ENCODE peak calls at places on chromosomes 11 and 22, in ten cellular contexts. L is CD4-positive, CD25-positive, alpha-beta regulatory T cell; V is gastrocnemius medialis; Y is dorsolateral prefrontal cortex; U is mesenchymal stem cell; O is colonic mucosa; B is PC-9; W is CD8-positive, alpha-beta memory T cell; D is fibroblast of lung; F is caudate nucleus. N is an unnamed sample.

GRCh38 chr22:22316589-22316988 is 72.0 kb downstream of the VPREB1 start:
- DNase-seq in L (no peak), U (no peak), W (no peak), Y (no peak), B (no peak), V (no peak), F (no peak), D (no peak), O (no peak), N (no peak)

GRCh38 chr11:82776377-82776776 is 42.7 kb upstream of the FAM181B start:
- DNase-seq in U (peak), O (no peak), B (peak), D (no peak), L (no peak), F (no peak), W (no peak), Y (no peak), V (no peak), N (no peak)

GRCh38 chr11:16604784-16605439 is 133.5 kb upstream of the C11orf58 start:
- DNase-seq in U (peak), D (peak), Y (no peak), V (peak), F (no peak), W (no peak), B (peak), L (no peak), O (peak), N (no peak)

GRCh38 chr22:50610041-50610451 is 9.5 kb downstream of the MAPK8IP2 start:
- DNase-seq in O (no peak), V (no peak), B (no peak), W (no peak), L (no peak), Y (no peak), U (no peak), D (no peak), F (no peak), N (no peak)

GRCh38 chr22:20015971-20016733 is 471 bp downstream of the ARVCF start:
- DNase-seq in D (no peak), U (peak), O (peak), Y (no peak), L (peak), F (no peak), B (no peak), W (peak), V (no peak), N (peak)

GRCh38 chr11:84890706-84891105 is 736.4 kb downstream of the DLG2 start:
- DNase-seq in Y (no peak), W (no peak), F (no peak), O (no peak), L (no peak), B (no peak), V (no peak), D (no peak), U (no peak), N (no peak)

GRCh38 chr11:30861506-30861905 is 275.4 kb upstream of the MPPED2 start:
- DNase-seq in V (no peak), B (no peak), W (no peak), F (no peak), L (no peak), O (no peak), U (no peak), Y (no peak), D (no peak), N (no peak)

GRCh38 chr22:34319346-34319745 is 399.1 kb upstream of the LARGE1 start:
- DNase-seq in V (no peak), D (no peak), F (no peak), U (no peak), Y (no peak), O (no peak), B (no peak), L (no peak), W (no peak), N (no peak)

GRCh38 chr11:27553186-27553585 is 46.6 kb upstream of the LIN7C start:
- DNase-seq in L (no peak), D (no peak), O (no peak), B (no peak), U (no peak), Y (no peak), F (peak), V (no peak), W (no peak), N (no peak)

GRCh38 chr11:114179234-114179941 is 116.8 kb upstream of the NNMT start:
- DNase-seq in U (peak), O (peak), L (no peak), W (no peak), Y (no peak), F (no peak), V (peak), D (peak), B (no peak), N (no peak)

GRCh38 chr22:36069368-36069767 is 40.7 kb upstream of the RBFOX2 start:
- DNase-seq in B (no peak), O (no peak), W (no peak), Y (no peak), V (no peak), F (no peak), D (no peak), L (no peak), U (no peak), N (no peak)

GRCh38 chr11:125170406-125171031 is 6.0 kb downstream of the PKNOX2 start:
- DNase-seq in W (no peak), U (peak), F (no peak), L (no peak), Y (no peak), V (peak), O (no peak), B (no peak), D (peak), N (no peak)

GRCh38 chr11:61141601-61142028 is 19.6 kb downstream of the VPS37C start:
- DNase-seq in L (no peak), F (no peak), O (peak), D (no peak), V (no peak), Y (no peak), W (no peak), U (no peak), B (no peak), N (no peak)

GRCh38 chr11:15223318-15223717 is 108.6 kb downstream of the INSC start:
- DNase-seq in F (no peak), O (no peak), W (no peak), V (no peak), L (no peak), D (peak), Y (no peak), U (peak), B (no peak), N (no peak)

GRCh38 chr11:17548444-17548843 is 1.4 kb downstream of the OTOG start:
- DNase-seq in F (no peak), Y (no peak), V (no peak), D (no peak), W (no peak), O (no peak), B (peak), L (no peak), U (no peak), N (peak)

GRCh38 chr11:118435233-118435892 is 929 bp upstream of the KMT2A start:
- DNase-seq in U (peak), B (no peak), L (peak), V (peak), O (peak), W (peak), Y (peak), D (peak), F (peak), N (peak)

GRCh38 chr11:47946682-47947575 is 33.4 kb upstream of the PTPRJ start:
- DNase-seq in O (peak), B (peak), D (peak), V (peak), Y (no peak), F (no peak), U (peak), W (no peak), L (no peak), N (no peak)

GRCh38 chr11:1690167-1691026 is 6.6 kb upstream of the KRTAP5-6 start:
- DNase-seq in O (peak), D (no peak), L (no peak), V (no peak), U (no peak), F (no peak), W (no peak), B (no peak), Y (no peak), N (no peak)

GRCh38 chr11:74726547-74727182 is 4.6 kb downstream of the CHRDL2 start:
- DNase-seq in W (peak), B (peak), Y (peak), D (peak), V (peak), U (peak), L (peak), O (peak), F (peak), N (peak)

GRCh38 chr22:48507595-48508350 is 1319.9 kb downstream of the BRD1 start:
- DNase-seq in B (peak), Y (no peak), V (no peak), D (no peak), U (no peak), F (no peak), W (no peak), L (no peak), O (no peak), N (no peak)

GRCh38 chr11:13831707-13832106 is 130.8 kb upstream of the SPON1 start:
- DNase-seq in W (no peak), Y (no peak), L (no peak), O (no peak), B (no peak), U (no peak), F (no peak), V (no peak), D (no peak), N (no peak)

GRCh38 chr11:81673001-81673400 is 1060.7 kb downstream of the FAM181B start:
- DNase-seq in L (no peak), F (no peak), Y (no peak), B (peak), V (no peak), W (no peak), U (peak), O (no peak), D (peak), N (no peak)

GRCh38 chr11:8604078-8604723 is 10.2 kb upstream of the STK33 start:
- DNase-seq in Y (no peak), V (peak), D (peak), B (peak), O (peak), L (no peak), U (peak), W (no peak), F (no peak), N (peak)

GRCh38 chr11:26227311-26227710 is 104.6 kb upstream of the ANO3 start:
- DNase-seq in W (no peak), U (peak), D (peak), Y (no peak), L (no peak), O (no peak), B (peak), F (no peak), V (no peak), N (peak)

GRCh38 chr22:47627561-47628253 is 865.3 kb downstream of the TBC1D22A start:
- DNase-seq in D (peak), Y (no peak), W (no peak), L (no peak), F (peak), B (peak), O (no peak), V (no peak), U (no peak), N (no peak)

GRCh38 chr11:95849087-95849825 is 59.0 kb downstream of the CEP57 start:
- DNase-seq in B (peak), F (peak), D (peak), W (no peak), U (peak), Y (no peak), L (no peak), V (peak), O (peak), N (no peak)

GRCh38 chr11:90134420-90135003 is at the start of gene NAALAD2:
- DNase-seq in U (peak), V (peak), Y (peak), D (peak), F (peak), O (peak), W (no peak), B (no peak), L (no peak), N (no peak)

GRCh38 chr11:122717264-122717867 is 61.8 kb downstream of the UBASH3B start:
- DNase-seq in Y (no peak), W (peak), U (no peak), L (no peak), F (no peak), B (no peak), V (no peak), D (no peak), O (peak), N (no peak)

GRCh38 chr22:38257650-38258246 is 15.1 kb downstream of the TMEM184B start:
- DNase-seq in W (no peak), O (peak), V (no peak), Y (no peak), F (no peak), B (no peak), D (no peak), L (no peak), U (no peak), N (no peak)

GRCh38 chr11:2931771-2932738 is 2.8 kb upstream of the PHLDA2 start:
- DNase-seq in L (no peak), B (no peak), Y (no peak), W (peak), O (peak), F (no peak), V (no peak), U (no peak), D (no peak), N (no peak)
- H3K27ac ChIP-seq in L (no peak), B (peak), Y (no peak), W (no peak), O (no peak), F (no peak), V (no peak), U (no peak), D (no peak), N (no peak)

GRCh38 chr22:43144949-43145348 is 1.8 kb upstream of the MCAT start:
- DNase-seq in U (no peak), B (peak), D (no peak), F (no peak), L (no peak), W (no peak), Y (no peak), O (no peak), V (no peak), N (no peak)

GRCh38 chr22:43148581-43148980 is 2.8 kb upstream of the TSPO start:
- DNase-seq in L (no peak), O (no peak), F (no peak), B (no peak), V (no peak), Y (no peak), W (no peak), D (no peak), U (no peak), N (no peak)

GRCh38 chr22:43151251-43152000 is at the start of gene TSPO:
- DNase-seq in O (peak), B (peak), L (peak), Y (peak), V (peak), F (peak), U (peak), W (peak), D (peak), N (no peak)

GRCh38 chr22:43150731-43151206 is 590 bp upstream of the TSPO start:
- DNase-seq in D (no peak), F (no peak), B (no peak), Y (no peak), V (no peak), O (no peak), W (no peak), L (no peak), U (no peak), N (no peak)

DNA sequence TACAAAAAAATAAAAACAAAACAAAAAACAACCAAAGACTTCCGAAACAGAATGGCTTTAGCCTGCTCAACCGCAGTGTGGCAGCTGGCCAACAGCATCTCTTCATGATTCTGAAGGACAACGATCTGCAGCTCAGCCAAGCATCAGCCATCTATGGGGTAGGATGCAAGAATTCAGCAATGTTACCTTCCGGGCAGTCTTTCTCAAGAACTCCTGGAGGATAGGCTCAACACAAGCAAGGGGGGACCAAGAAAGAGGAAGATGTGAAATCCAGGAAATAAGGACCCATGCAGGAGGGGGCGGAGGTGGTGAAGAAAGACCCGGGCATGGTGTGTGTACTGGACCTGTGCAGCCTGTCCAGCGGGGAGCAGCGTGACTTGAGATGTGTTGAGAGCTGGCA is 3.5 kb upstream of the TSPO start:
- DNase-seq in L (no peak), O (no peak), W (no peak), Y (no peak), F (no peak), B (no peak), V (no peak), U (no peak), D (no peak), N (no peak)
- H3K27ac ChIP-seq in L (no peak), O (peak), W (no peak), Y (no peak), F (no peak), B (no peak), V (no peak), U (no peak), D (no peak), N (no peak)

DNA sequence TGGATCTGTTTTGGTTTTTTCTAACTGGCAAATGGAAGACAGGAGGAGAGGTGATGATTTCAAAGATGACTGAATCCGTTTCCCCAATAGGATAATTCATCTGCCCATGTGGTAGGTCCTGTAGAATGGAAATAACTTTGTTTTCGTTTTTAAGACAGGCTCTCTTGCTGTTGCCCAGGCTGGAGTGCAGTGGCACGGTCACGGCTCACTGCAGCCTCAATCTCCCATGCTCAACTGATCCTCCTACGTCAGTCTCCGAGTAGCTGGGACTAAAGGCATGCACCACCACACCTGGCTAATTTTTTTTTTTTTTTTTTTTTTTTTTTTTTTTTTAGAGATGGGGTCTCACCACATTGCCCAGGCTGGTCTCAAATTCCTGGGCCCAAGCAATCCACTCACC is 77.4 kb upstream of the BIRC3 start:
- DNase-seq in U (no peak), W (no peak), B (no peak), F (no peak), Y (no peak), O (no peak), V (no peak), L (no peak), D (no peak), N (no peak)
- H3K27ac ChIP-seq in U (no peak), W (no peak), B (no peak), F (no peak), Y (no peak), O (no peak), V (no peak), L (no peak), D (no peak), N (no peak)

GRCh38 chr11:91981995-91982394 is 242.6 kb upstream of the FAT3 start:
- DNase-seq in U (peak), W (no peak), O (peak), V (peak), B (peak), Y (no peak), F (no peak), L (no peak), D (peak), N (no peak)
- H3K27ac ChIP-seq in U (peak), W (no peak), O (no peak), V (peak), B (peak), Y (no peak), F (no peak), L (no peak), D (peak), N (no peak)

DNA sequence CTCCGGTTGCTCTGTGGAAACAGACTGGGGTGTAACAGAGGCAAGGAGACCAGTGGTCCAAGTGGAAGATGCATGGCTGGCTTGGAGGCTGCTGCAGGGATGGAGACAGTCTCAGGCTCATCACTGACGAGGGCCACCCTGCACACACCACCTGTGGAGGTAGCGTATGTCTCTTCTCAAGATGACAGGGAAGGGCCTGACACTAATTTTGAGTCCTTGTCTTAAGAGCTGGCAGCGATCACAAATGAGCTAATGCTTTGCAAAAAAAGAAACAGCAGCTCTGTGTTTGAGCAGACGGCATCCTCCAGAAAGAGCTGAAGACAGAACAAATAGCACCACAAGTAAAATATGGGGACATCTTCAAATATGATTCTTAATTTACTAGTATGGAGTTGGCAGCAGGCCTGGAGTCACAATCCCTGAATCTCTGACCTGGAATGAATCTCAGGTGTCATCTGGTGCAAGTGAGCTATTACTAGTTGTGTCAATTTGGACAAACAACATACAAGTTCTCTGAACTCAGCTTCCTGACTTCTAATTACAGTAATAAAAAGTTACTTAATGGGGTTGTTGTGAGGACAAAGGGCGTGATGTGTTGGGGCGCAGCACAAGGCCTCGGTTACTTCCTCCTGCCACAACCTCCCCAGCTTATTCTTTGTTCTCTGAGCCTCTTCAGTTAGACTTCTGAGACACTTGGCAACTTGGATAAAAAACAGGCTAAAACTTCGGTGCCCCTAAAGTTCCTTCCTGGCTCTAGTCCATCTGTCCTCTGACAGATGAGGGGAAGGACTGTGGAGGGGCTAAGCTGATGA is 95.2 kb upstream of the BID start:
- DNase-seq in Y (no peak), V (no peak), F (no peak), U (no peak), O (no peak), W (no peak), B (no peak), L (no peak), D (no peak), N (no peak)
- H3K27ac ChIP-seq in Y (peak), V (peak), F (peak), U (no peak), O (peak), W (no peak), B (no peak), L (no peak), D (no peak), N (no peak)

GRCh38 chr11:128179512-128179911 is 407.8 kb downstream of the ETS1 start:
- DNase-seq in Y (no peak), O (no peak), B (no peak), D (no peak), U (no peak), W (no peak), L (no peak), F (no peak), V (no peak), N (no peak)

GRCh38 chr11:128172046-128172878 is 415.1 kb downstream of the ETS1 start:
- DNase-seq in D (peak), B (peak), O (peak), F (peak), L (peak), Y (peak), W (peak), V (peak), U (peak), N (peak)

GRCh38 chr11:128179049-128179448 is 408.3 kb downstream of the ETS1 start:
- DNase-seq in D (peak), L (no peak), B (no peak), U (no peak), V (no peak), W (no peak), F (no peak), O (no peak), Y (no peak), N (no peak)

GRCh38 chr11:128171496-128171895 is 415.9 kb downstream of the ETS1 start:
- DNase-seq in B (peak), F (no peak), D (no peak), V (no peak), O (no peak), U (no peak), Y (no peak), L (no peak), W (no peak), N (no peak)

DNA sequence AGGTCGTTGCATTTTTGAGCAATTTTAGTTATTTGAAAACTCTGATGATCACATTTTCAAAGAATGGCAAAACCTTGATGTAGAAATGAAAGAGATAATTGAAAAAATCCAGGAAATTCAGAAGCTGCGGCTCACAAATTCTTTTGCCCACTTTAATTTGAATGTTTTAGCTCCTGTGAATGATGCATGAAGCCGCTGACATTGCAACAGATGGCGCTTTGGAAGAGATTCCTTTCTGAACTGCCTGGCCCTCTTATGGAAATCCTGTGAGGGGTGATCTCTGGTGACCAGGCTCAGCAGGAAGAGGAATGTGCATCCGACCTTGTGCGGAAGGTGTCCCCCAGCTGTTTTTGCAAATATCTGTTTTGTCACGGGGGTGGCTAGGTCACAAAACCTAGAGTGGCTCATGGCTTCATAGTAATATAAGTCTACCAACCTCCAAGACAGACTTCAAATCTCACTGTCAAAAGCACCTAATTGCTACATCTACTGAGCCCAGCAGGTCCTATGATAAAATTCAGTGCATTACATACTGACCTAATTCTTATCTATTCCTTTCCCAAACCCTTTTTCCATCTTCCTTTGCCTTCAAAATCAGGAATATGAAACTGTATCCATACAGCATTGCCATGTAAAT is 412.8 kb downstream of the ETS1 start:
- DNase-seq in V (no peak), O (no peak), U (peak), L (no peak), W (no peak), Y (no peak), B (no peak), D (peak), F (no peak), N (no peak)
- H3K27ac ChIP-seq in V (no peak), O (no peak), U (peak), L (no peak), W (no peak), Y (no peak), B (no peak), D (no peak), F (no peak), N (no peak)